ENCODE peak calls at places on chromosomes 1 and 21, in nine cellular contexts. One of them, this sample, is unnamed. For H3K4me1, the result is how much of the 10 kb centered on the place peaks cover.

GRCh38 chr21:38989745-38990423 is 184.2 kb downstream of the ETS2 start:
- DNase-seq in OCI-LY7: no peak
- DNase-seq in PC-9: no peak
- DNase-seq in tibial nerve: no peak
- DNase-seq in suprapubic skin: no peak
- DNase-seq in keratinocyte: peak
- DNase-seq in HAP-1: peak
- DNase-seq in lung: no peak
- DNase-seq in left ventricle myocardium inferior: no peak
- DNase-seq in this sample: peak

GRCh38 chr1:202135221-202135721 is 9.3 kb downstream of the ARL8A start:
- DNase-seq in OCI-LY7: peak
- DNase-seq in PC-9: peak
- DNase-seq in tibial nerve: peak
- DNase-seq in suprapubic skin: no peak
- DNase-seq in keratinocyte: no peak
- DNase-seq in HAP-1: peak
- DNase-seq in lung: peak
- DNase-seq in left ventricle myocardium inferior: peak
- DNase-seq in this sample: peak

GRCh38 chr1:36913523-36914060 is 120.7 kb downstream of the GRIK3 start:
- DNase-seq in OCI-LY7: no peak
- DNase-seq in PC-9: no peak
- DNase-seq in tibial nerve: no peak
- DNase-seq in suprapubic skin: no peak
- DNase-seq in keratinocyte: no peak
- DNase-seq in HAP-1: no peak
- DNase-seq in lung: peak
- DNase-seq in left ventricle myocardium inferior: no peak
- DNase-seq in this sample: no peak

GRCh38 chr1:243343970-243344749 is 88.3 kb downstream of the SDCCAG8 start:
- DNase-seq in OCI-LY7: peak
- DNase-seq in PC-9: no peak
- DNase-seq in tibial nerve: no peak
- DNase-seq in suprapubic skin: no peak
- DNase-seq in keratinocyte: peak
- DNase-seq in HAP-1: peak
- DNase-seq in lung: no peak
- DNase-seq in left ventricle myocardium inferior: no peak
- DNase-seq in this sample: no peak

GRCh38 chr1:91511386-91511785 is 10.7 kb downstream of the CDC7 start:
- DNase-seq in OCI-LY7: peak
- DNase-seq in PC-9: no peak
- DNase-seq in tibial nerve: no peak
- DNase-seq in suprapubic skin: no peak
- DNase-seq in keratinocyte: peak
- DNase-seq in HAP-1: peak
- DNase-seq in lung: no peak
- DNase-seq in left ventricle myocardium inferior: no peak
- DNase-seq in this sample: no peak

GRCh38 chr1:51956528-51957509 is 33.7 kb downstream of the RAB3B start:
- DNase-seq in OCI-LY7: no peak
- DNase-seq in PC-9: no peak
- DNase-seq in tibial nerve: no peak
- DNase-seq in suprapubic skin: no peak
- DNase-seq in keratinocyte: no peak
- DNase-seq in HAP-1: peak
- DNase-seq in lung: no peak
- DNase-seq in left ventricle myocardium inferior: no peak
- DNase-seq in this sample: peak

GRCh38 chr1:15579683-15580047 is 5.2 kb downstream of the AGMAT start:
- DNase-seq in OCI-LY7: peak
- DNase-seq in PC-9: no peak
- DNase-seq in tibial nerve: no peak
- DNase-seq in suprapubic skin: no peak
- DNase-seq in keratinocyte: no peak
- DNase-seq in HAP-1: no peak
- DNase-seq in lung: no peak
- DNase-seq in left ventricle myocardium inferior: no peak
- DNase-seq in this sample: no peak

GRCh38 chr1:74571875-74572274 is 59.5 kb upstream of the LRRC53 start:
- DNase-seq in OCI-LY7: no peak
- DNase-seq in PC-9: no peak
- DNase-seq in tibial nerve: no peak
- DNase-seq in suprapubic skin: no peak
- DNase-seq in keratinocyte: no peak
- DNase-seq in HAP-1: no peak
- DNase-seq in lung: no peak
- DNase-seq in left ventricle myocardium inferior: no peak
- DNase-seq in this sample: no peak

GRCh38 chr1:15966081-15966955 is 9.6 kb downstream of the ZBTB17 start:
- DNase-seq in OCI-LY7: peak
- DNase-seq in PC-9: no peak
- DNase-seq in tibial nerve: peak
- DNase-seq in suprapubic skin: no peak
- DNase-seq in keratinocyte: no peak
- DNase-seq in HAP-1: no peak
- DNase-seq in lung: no peak
- DNase-seq in left ventricle myocardium inferior: no peak
- DNase-seq in this sample: no peak

GRCh38 chr1:95386371-95386770 is 152.4 kb downstream of the RWDD3 start:
- DNase-seq in OCI-LY7: no peak
- DNase-seq in PC-9: no peak
- DNase-seq in tibial nerve: no peak
- DNase-seq in suprapubic skin: no peak
- DNase-seq in keratinocyte: no peak
- DNase-seq in HAP-1: no peak
- DNase-seq in lung: no peak
- DNase-seq in left ventricle myocardium inferior: no peak
- DNase-seq in this sample: no peak

GRCh38 chr1:204751883-204752687 is 66.5 kb upstream of the LRRN2 start:
- DNase-seq in OCI-LY7: no peak
- DNase-seq in PC-9: peak
- DNase-seq in tibial nerve: no peak
- DNase-seq in suprapubic skin: no peak
- DNase-seq in keratinocyte: peak
- DNase-seq in HAP-1: peak
- DNase-seq in lung: no peak
- DNase-seq in left ventricle myocardium inferior: no peak
- DNase-seq in this sample: no peak

GRCh38 chr21:42878993-42879787 is at the start of gene WDR4:
- DNase-seq in OCI-LY7: peak
- DNase-seq in PC-9: peak
- DNase-seq in tibial nerve: peak
- DNase-seq in suprapubic skin: peak
- DNase-seq in keratinocyte: peak
- DNase-seq in HAP-1: peak
- DNase-seq in lung: peak
- DNase-seq in left ventricle myocardium inferior: peak
- DNase-seq in this sample: peak

GRCh38 chr1:79079770-79080169 is 73.2 kb upstream of the ADGRL4 start:
- DNase-seq in OCI-LY7: no peak
- DNase-seq in PC-9: peak
- DNase-seq in tibial nerve: no peak
- DNase-seq in suprapubic skin: no peak
- DNase-seq in keratinocyte: no peak
- DNase-seq in HAP-1: no peak
- DNase-seq in lung: no peak
- DNase-seq in left ventricle myocardium inferior: no peak
- DNase-seq in this sample: no peak

GRCh38 chr1:96583903-96584302 is 137.7 kb upstream of the PTBP2 start:
- DNase-seq in OCI-LY7: no peak
- DNase-seq in PC-9: no peak
- DNase-seq in tibial nerve: no peak
- DNase-seq in suprapubic skin: no peak
- DNase-seq in keratinocyte: no peak
- DNase-seq in HAP-1: no peak
- DNase-seq in lung: no peak
- DNase-seq in left ventricle myocardium inferior: no peak
- DNase-seq in this sample: no peak

GRCh38 chr1:51519048-51519856 is at the start of gene EPS15:
- DNase-seq in OCI-LY7: peak
- DNase-seq in PC-9: peak
- DNase-seq in tibial nerve: peak
- DNase-seq in suprapubic skin: peak
- DNase-seq in keratinocyte: no peak
- DNase-seq in HAP-1: peak
- DNase-seq in lung: peak
- DNase-seq in left ventricle myocardium inferior: peak
- DNase-seq in this sample: peak

GRCh38 chr21:44572959-44573583 is 458 bp upstream of the KRTAP10-4 start:
- DNase-seq in OCI-LY7: no peak
- DNase-seq in PC-9: no peak
- DNase-seq in tibial nerve: no peak
- DNase-seq in suprapubic skin: no peak
- DNase-seq in keratinocyte: no peak
- DNase-seq in HAP-1: no peak
- DNase-seq in lung: no peak
- DNase-seq in left ventricle myocardium inferior: no peak
- DNase-seq in this sample: no peak

GRCh38 chr1:165877940-165878556 is 50.6 kb downstream of the UCK2 start:
- DNase-seq in OCI-LY7: peak
- DNase-seq in PC-9: no peak
- DNase-seq in tibial nerve: no peak
- DNase-seq in suprapubic skin: no peak
- DNase-seq in keratinocyte: no peak
- DNase-seq in HAP-1: no peak
- DNase-seq in lung: no peak
- DNase-seq in left ventricle myocardium inferior: no peak
- DNase-seq in this sample: no peak

GRCh38 chr1:47797555-47797954 is 199.6 kb downstream of the TRABD2B start:
- DNase-seq in OCI-LY7: no peak
- DNase-seq in PC-9: no peak
- DNase-seq in tibial nerve: no peak
- DNase-seq in suprapubic skin: no peak
- DNase-seq in keratinocyte: no peak
- DNase-seq in HAP-1: no peak
- DNase-seq in lung: no peak
- DNase-seq in left ventricle myocardium inferior: no peak
- DNase-seq in this sample: no peak
- H3K4me3 ChIP-seq in OCI-LY7: no peak
- H3K4me3 ChIP-seq in PC-9: no peak
- H3K4me3 ChIP-seq in tibial nerve: no peak
- H3K4me3 ChIP-seq in suprapubic skin: no peak
- H3K4me3 ChIP-seq in keratinocyte: no peak
- H3K4me3 ChIP-seq in HAP-1: no peak
- H3K4me3 ChIP-seq in lung: no peak
- H3K4me3 ChIP-seq in left ventricle myocardium inferior: no peak
- H3K4me3 ChIP-seq in this sample: no peak

GRCh38 chr1:101841824-101842223 is 154.9 kb downstream of the OLFM3 start:
- DNase-seq in OCI-LY7: no peak
- DNase-seq in PC-9: no peak
- DNase-seq in tibial nerve: no peak
- DNase-seq in suprapubic skin: no peak
- DNase-seq in keratinocyte: no peak
- DNase-seq in HAP-1: no peak
- DNase-seq in lung: no peak
- DNase-seq in left ventricle myocardium inferior: no peak
- DNase-seq in this sample: no peak

GRCh38 chr1:101847608-101848007 is 149.1 kb downstream of the OLFM3 start:
- DNase-seq in OCI-LY7: no peak
- DNase-seq in PC-9: no peak
- DNase-seq in tibial nerve: no peak
- DNase-seq in suprapubic skin: no peak
- DNase-seq in keratinocyte: no peak
- DNase-seq in HAP-1: no peak
- DNase-seq in lung: no peak
- DNase-seq in left ventricle myocardium inferior: no peak
- DNase-seq in this sample: no peak

GRCh38 chr1:101843160-101843559 is 153.6 kb downstream of the OLFM3 start:
- DNase-seq in OCI-LY7: no peak
- DNase-seq in PC-9: no peak
- DNase-seq in tibial nerve: no peak
- DNase-seq in suprapubic skin: no peak
- DNase-seq in keratinocyte: no peak
- DNase-seq in HAP-1: no peak
- DNase-seq in lung: no peak
- DNase-seq in left ventricle myocardium inferior: no peak
- DNase-seq in this sample: no peak

GRCh38 chr1:101846820-101847219 is 149.9 kb downstream of the OLFM3 start:
- DNase-seq in OCI-LY7: no peak
- DNase-seq in PC-9: no peak
- DNase-seq in tibial nerve: no peak
- DNase-seq in suprapubic skin: no peak
- DNase-seq in keratinocyte: no peak
- DNase-seq in HAP-1: no peak
- DNase-seq in lung: no peak
- DNase-seq in left ventricle myocardium inferior: no peak
- DNase-seq in this sample: no peak
- H3K4me1 ChIP-seq in OCI-LY7: under half
- H3K4me1 ChIP-seq in PC-9: under half
- H3K4me1 ChIP-seq in tibial nerve: under half
- H3K4me1 ChIP-seq in suprapubic skin: under half
- H3K4me1 ChIP-seq in keratinocyte: under half
- H3K4me1 ChIP-seq in HAP-1: under half
- H3K4me1 ChIP-seq in lung: under half
- H3K4me1 ChIP-seq in left ventricle myocardium inferior: under half
- H3K4me1 ChIP-seq in this sample: under half

GRCh38 chr1:21294266-21295058 is 4.2 kb upstream of the ECE1 start:
- DNase-seq in OCI-LY7: peak
- DNase-seq in PC-9: peak
- DNase-seq in tibial nerve: no peak
- DNase-seq in suprapubic skin: no peak
- DNase-seq in keratinocyte: no peak
- DNase-seq in HAP-1: no peak
- DNase-seq in lung: peak
- DNase-seq in left ventricle myocardium inferior: no peak
- DNase-seq in this sample: no peak
- H3K4me3 ChIP-seq in OCI-LY7: peak
- H3K4me3 ChIP-seq in PC-9: peak
- H3K4me3 ChIP-seq in tibial nerve: no peak
- H3K4me3 ChIP-seq in suprapubic skin: no peak
- H3K4me3 ChIP-seq in keratinocyte: no peak
- H3K4me3 ChIP-seq in HAP-1: no peak
- H3K4me3 ChIP-seq in lung: no peak
- H3K4me3 ChIP-seq in left ventricle myocardium inferior: no peak
- H3K4me3 ChIP-seq in this sample: no peak

DNA sequence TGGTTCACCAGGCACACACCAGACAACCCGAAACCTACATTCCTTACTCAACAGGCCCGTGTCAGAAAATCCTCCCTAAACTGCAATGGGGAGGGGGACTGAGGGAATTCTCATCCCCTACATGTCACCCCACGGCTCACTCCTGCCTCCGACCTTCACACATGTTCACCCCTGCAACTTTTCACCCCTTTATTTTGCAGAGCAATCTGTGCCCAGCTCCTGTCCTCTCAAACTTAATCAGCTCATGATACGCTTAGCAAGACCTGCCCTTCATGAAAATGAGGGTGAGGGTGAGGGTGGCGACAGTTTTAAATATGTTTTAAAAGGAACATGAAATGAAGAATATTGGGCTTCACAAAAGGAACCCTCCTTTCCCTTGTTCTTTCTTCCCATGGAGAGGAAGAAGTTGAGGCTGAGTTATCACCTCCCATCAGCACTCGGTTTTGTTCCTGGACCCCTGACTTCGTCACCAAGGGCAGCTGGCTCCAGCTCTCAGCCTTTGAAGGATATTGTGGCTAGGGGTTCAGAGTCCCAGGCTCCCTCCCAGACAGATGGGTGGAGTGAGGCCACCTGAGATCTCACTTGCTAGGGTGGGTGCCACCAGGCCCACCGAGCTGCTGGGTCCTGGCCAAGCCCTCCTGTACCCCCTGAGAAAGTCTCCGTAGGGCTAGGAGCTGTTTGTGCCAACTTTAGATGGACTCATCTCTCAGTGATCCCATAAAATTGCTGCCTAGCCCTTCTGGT is 6.7 kb downstream of the MX2 start:
- DNase-seq in OCI-LY7: peak
- DNase-seq in PC-9: no peak
- DNase-seq in tibial nerve: no peak
- DNase-seq in suprapubic skin: no peak
- DNase-seq in keratinocyte: no peak
- DNase-seq in HAP-1: no peak
- DNase-seq in lung: no peak
- DNase-seq in left ventricle myocardium inferior: no peak
- DNase-seq in this sample: no peak
- H3K4me1 ChIP-seq in OCI-LY7: under half
- H3K4me1 ChIP-seq in PC-9: under half
- H3K4me1 ChIP-seq in tibial nerve: under half
- H3K4me1 ChIP-seq in suprapubic skin: under half
- H3K4me1 ChIP-seq in keratinocyte: under half
- H3K4me1 ChIP-seq in HAP-1: under half
- H3K4me1 ChIP-seq in lung: under half
- H3K4me1 ChIP-seq in left ventricle myocardium inferior: under half
- H3K4me1 ChIP-seq in this sample: under half

This sample was measured in prostate gland.